ENCODE peak calls at places on chromosomes 13 and 19, in nine cellular contexts. Y is AG04450, R is activated B cell treated with CpG ODN at 0.5 μM for 24 hours, J is mucosa of descending colon, L is ovary, V is pancreas, U is GM20000, T is lower leg skin, H is heart right ventricle. M is an unnamed sample.

GRCh38 chr13:23674795-23675640 is 104.8 kb downstream of the TNFRSF19 start:
- DNase-seq in V (no peak), H (no peak), Y (peak), U (no peak), T (no peak), R (no peak), J (no peak), L (no peak), M (no peak)

GRCh38 chr19:55358943-55359908 is 3.8 kb downstream of the GARIN5B start:
- DNase-seq in T (no peak), U (no peak), V (no peak), J (peak), Y (no peak), H (no peak), R (no peak), L (no peak), M (no peak)

GRCh38 chr13:72850959-72851677 is 69.2 kb downstream of the PIBF1 start:
- DNase-seq in R (no peak), T (no peak), U (no peak), V (peak), Y (no peak), L (no peak), J (peak), H (no peak), M (no peak)

GRCh38 chr13:94291631-94292322 is 187.7 kb downstream of the DCT start:
- DNase-seq in Y (no peak), L (no peak), V (no peak), H (no peak), J (no peak), U (no peak), R (no peak), T (no peak), M (no peak)

GRCh38 chr19:44855606-44856005 is 9.5 kb downstream of the NECTIN2 start:
- DNase-seq in R (no peak), V (no peak), J (no peak), L (no peak), U (no peak), H (no peak), Y (no peak), T (no peak), M (no peak)

GRCh38 chr13:99617474-99618255 is 116.4 kb downstream of the TM9SF2 start:
- DNase-seq in U (no peak), Y (no peak), R (no peak), H (peak), J (no peak), T (no peak), L (peak), V (no peak), M (peak)

GRCh38 chr13:78607409-78608253 is 4.3 kb upstream of the POU4F1 start:
- DNase-seq in R (no peak), V (no peak), J (no peak), H (no peak), U (no peak), L (no peak), T (no peak), Y (no peak), M (no peak)

GRCh38 chr19:30152510-30153291 is 210.7 kb downstream of the URI1 start:
- DNase-seq in J (no peak), L (no peak), H (no peak), T (no peak), V (no peak), R (no peak), U (no peak), Y (no peak), M (no peak)

GRCh38 chr19:37977992-37978391 is 71.0 kb downstream of the SIPA1L3 start:
- DNase-seq in V (no peak), Y (peak), L (no peak), H (no peak), T (peak), U (peak), J (no peak), R (no peak), M (peak)

GRCh38 chr13:52353116-52353718 is 52.8 kb downstream of the THSD1 start:
- DNase-seq in H (no peak), V (no peak), Y (no peak), R (no peak), J (no peak), L (no peak), U (no peak), T (no peak), M (no peak)

GRCh38 chr19:39671739-39672363 is 16.1 kb downstream of the LGALS16 start:
- DNase-seq in H (no peak), U (peak), Y (no peak), J (no peak), R (no peak), T (no peak), L (no peak), V (no peak), M (peak)

GRCh38 chr19:32041681-32042292 is 303.6 kb upstream of the ZNF507 start:
- DNase-seq in H (peak), T (no peak), Y (no peak), R (no peak), V (peak), J (no peak), U (no peak), L (peak), M (peak)

GRCh38 chr19:33797821-33798633 is 1.4 kb downstream of the KCTD15 start:
- DNase-seq in J (peak), T (no peak), Y (no peak), R (no peak), U (no peak), V (peak), L (peak), H (peak), M (peak)

GRCh38 chr19:6903446-6903845 is 16.1 kb downstream of the ADGRE1 start:
- DNase-seq in T (peak), L (no peak), R (no peak), V (no peak), J (no peak), Y (no peak), U (no peak), H (no peak), M (no peak)

GRCh38 chr13:98537740-98538139 is 39.2 kb downstream of the STK24 start:
- DNase-seq in H (no peak), R (no peak), Y (no peak), J (no peak), V (no peak), T (no peak), L (no peak), U (no peak), M (no peak)

GRCh38 chr13:57633141-57633949 is 1.8 kb downstream of the PCDH17 start:
- DNase-seq in V (peak), U (no peak), R (no peak), T (peak), H (peak), J (peak), L (peak), Y (no peak), M (peak)
- TF ChIP-seq CTCF in V (peak), U (no peak), R (no peak), T (no peak), H (peak), J (no peak), L (no peak), Y (no peak), M (peak)

GRCh38 chr19:36837525-36837901 is 674 bp downstream of the ZNF790 start:
- DNase-seq in H (no peak), U (no peak), T (no peak), Y (no peak), L (no peak), V (no peak), R (no peak), J (no peak), M (no peak)
- TF ChIP-seq CTCF in H (no peak), U (no peak), T (no peak), Y (no peak), L (no peak), V (no peak), R (no peak), J (no peak), M (no peak)

GRCh38 chr19:51365211-51366049 is 758 bp downstream of the ETFB start:
- DNase-seq in V (no peak), T (no peak), J (no peak), R (peak), Y (no peak), H (no peak), U (no peak), L (peak), M (no peak)
- TF ChIP-seq CTCF in V (no peak), T (no peak), J (no peak), R (no peak), Y (no peak), H (no peak), U (no peak), L (no peak), M (no peak)

GRCh38 chr19:2192862-2193261 is 29.1 kb downstream of the DOT1L start:
- DNase-seq in J (no peak), L (no peak), U (no peak), H (no peak), Y (no peak), V (no peak), T (no peak), R (no peak), M (no peak)
- TF ChIP-seq CTCF in J (no peak), L (no peak), U (no peak), H (no peak), Y (no peak), V (no peak), T (no peak), R (no peak), M (no peak)

DNA sequence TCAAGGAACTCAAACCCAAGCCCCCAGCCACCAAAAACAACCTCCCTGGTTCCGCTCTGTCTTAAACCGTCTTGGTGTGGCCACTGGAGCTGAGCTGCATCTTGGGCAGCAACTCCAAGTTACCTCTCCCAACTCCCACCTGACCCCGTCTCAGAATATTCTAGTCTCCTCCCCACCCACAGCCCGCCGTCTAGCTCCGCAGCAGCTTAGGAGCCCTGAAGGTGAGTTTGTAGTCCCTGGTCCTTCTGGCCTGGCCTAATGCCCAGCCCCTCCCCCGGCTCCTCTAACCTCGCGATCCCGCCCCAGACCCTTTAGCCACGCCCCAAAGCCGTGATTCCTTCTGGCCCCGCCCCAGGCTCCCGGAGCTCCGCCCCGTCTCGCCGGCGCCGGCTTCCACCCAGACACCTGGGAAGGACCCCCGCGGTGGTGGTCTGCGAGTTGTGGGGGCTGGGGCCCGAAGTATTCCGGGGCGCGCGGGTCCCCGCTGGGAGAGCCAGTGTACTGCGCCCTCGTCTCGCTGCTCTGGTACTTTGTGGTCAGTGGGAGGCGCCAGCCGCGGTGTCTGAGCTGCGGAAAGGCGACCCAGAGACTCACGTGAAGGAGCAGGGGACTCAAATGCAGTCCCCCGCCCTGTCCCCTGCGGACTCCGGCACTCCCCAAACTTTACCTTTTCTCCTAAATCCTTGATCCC is 2.5 kb upstream of the LHB start:
- DNase-seq in L (peak), T (peak), J (peak), R (peak), Y (no peak), V (peak), H (peak), U (peak), M (peak)
- TF ChIP-seq CTCF in L (no peak), T (no peak), J (no peak), R (no peak), Y (no peak), V (no peak), H (no peak), U (no peak), M (no peak)

DNA sequence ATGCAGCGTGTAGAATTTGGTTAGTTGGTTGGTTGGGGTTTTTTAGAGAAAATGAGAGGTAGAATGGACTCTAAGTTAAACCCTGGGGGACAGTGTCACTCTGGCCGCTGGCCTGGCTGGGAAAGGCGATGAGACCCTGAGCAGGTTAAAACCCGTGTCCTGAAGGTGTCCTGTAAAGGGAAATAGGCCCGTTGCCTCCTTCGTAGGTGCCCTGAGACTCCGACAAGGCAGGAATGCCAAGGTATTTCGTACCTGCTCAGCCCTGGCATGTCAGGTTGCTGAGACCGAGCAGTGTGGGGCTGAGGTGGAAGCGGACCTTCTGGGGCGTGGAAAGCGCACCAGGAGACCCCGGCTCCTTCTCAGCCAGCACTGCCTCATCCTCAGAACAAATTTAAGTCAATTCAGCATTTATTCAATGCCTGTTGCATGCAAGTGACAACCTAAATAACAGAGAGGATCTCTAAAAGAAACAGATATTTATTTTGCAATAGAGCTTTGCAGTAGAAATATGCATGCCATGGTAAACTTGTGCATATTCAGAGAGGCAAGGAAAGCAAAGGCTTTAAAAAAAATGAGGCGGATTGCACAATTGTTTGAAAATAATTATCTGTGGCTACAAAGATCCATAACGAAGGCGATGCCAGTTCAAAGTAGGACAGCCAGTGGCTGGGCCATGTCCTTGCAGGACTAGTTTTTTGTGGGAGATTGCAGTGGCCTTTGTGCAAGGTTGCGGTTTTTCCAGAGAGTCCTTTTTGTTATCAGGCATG is 1.4 kb upstream of the RAB20 start:
- DNase-seq in T (no peak), V (no peak), Y (no peak), H (no peak), L (no peak), R (no peak), J (no peak), U (no peak), M (no peak)
- TF ChIP-seq CTCF in T (no peak), V (no peak), Y (no peak), H (no peak), L (no peak), R (no peak), J (no peak), U (no peak), M (no peak)

GRCh38 chr13:74194856-74195255 is 60.7 kb upstream of the KLF12 start:
- DNase-seq in R (no peak), L (no peak), V (no peak), Y (no peak), U (no peak), J (no peak), H (no peak), T (no peak), M (no peak)
- TF ChIP-seq CTCF in R (no peak), L (no peak), V (no peak), Y (no peak), U (no peak), J (no peak), H (no peak), T (no peak), M (no peak)

DNA sequence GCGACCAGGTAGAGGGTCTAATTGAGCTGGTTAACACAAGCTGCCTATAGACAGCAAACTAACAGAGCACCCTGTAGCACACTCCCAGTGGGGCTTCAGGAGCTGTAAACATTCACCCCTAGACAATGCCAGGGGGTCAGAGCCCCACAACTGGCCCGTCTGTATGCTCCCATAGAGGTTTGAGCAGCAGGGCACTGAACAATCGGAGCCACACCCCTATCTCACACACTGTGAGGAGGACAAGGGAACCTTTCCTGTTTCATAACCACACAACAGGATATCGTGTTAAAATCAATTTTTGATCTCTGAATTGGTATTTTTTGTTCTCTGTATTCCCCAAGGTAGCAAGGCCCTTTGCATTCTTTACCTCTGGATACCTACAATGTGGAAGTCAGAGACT is 266.1 kb downstream of the SPRY2 start:
- DNase-seq in L (no peak), V (no peak), H (no peak), R (no peak), Y (no peak), U (no peak), T (no peak), J (no peak), M (no peak)
- TF ChIP-seq CTCF in L (no peak), V (no peak), H (no peak), R (no peak), Y (no peak), U (no peak), T (no peak), J (no peak), M (no peak)

DNA sequence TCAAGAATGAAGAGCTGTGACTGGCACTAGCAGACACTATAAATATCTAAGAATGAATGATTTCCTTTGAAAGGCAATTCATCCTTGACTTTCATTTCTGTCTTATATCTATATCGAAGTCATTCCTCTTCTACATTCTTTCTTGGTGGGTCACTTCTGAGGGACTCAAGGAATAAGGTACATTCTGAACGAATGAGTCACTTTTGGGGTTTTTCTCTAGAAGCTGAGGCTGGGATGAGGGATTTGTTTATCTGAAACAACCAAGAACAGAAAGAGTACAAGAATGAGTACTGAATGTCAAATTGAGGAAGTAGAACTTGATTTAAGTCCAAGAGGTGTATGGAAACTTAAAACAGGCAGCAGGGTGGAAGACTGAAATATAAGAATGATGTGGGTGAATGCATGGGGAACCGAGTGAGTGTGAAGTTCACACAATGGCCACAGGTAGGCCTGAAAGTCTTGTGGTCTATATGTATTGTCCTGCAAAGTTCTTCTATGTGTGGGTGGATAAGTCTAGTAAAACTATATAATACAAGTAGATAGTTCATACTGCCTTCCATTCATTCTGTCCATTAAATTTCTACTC is 343.9 kb downstream of the OXGR1 start:
- DNase-seq in L (no peak), R (no peak), J (no peak), Y (no peak), H (no peak), V (no peak), U (no peak), T (no peak), M (no peak)
- TF ChIP-seq CTCF in L (no peak), R (no peak), J (no peak), Y (no peak), H (no peak), V (no peak), U (no peak), T (no peak), M (peak)

M was measured in endothelial cell.